ENCODE peak calls at places on chromosomes 4 and X, in six cellular contexts. H, T, V, G, J and F are unnamed samples.
A peak's percentile ranks its signal among the peaks of the same experiment; 100 is the strongest.

GRCh38 chr4:48008021-48008596 is 8.4 kb downstream of the CNGA1 start:
- DNase-seq in J (no peak), G (no peak), H (no peak), V (no peak), T (no peak), F (no peak)

GRCh38 chrX:853304-853703 is 222.7 kb downstream of the SHOX start:
- DNase-seq in J (no peak), V (no peak), T (no peak), G (no peak), H (no peak), F (no peak)

GRCh38 chr4:151688003-151688784 is 72.6 kb downstream of the GATB start:
- DNase-seq in V (no peak), H (no peak), G (no peak), J (no peak), T (no peak), F (no peak)

GRCh38 chrX:143648705-143649104 is 12.8 kb upstream of the SLITRK4 start:
- DNase-seq in V (no peak), J (no peak), H (no peak), G (no peak), T (no peak), F (peak; percentile 1)

GRCh38 chr4:47251363-47252135 is 212.0 kb downstream of the COMMD8 start:
- DNase-seq in V (no peak), T (no peak), J (no peak), G (no peak), H (no peak), F (no peak)

GRCh38 chr4:54090804-54091623 is 8.9 kb upstream of the GSX2 start:
- DNase-seq in J (no peak), G (no peak), T (no peak), H (no peak), V (peak; percentile 32), F (no peak)

GRCh38 chr4:88823058-88823919 is 125.7 kb upstream of the NAP1L5 start:
- DNase-seq in G (peak; percentile 89), H (peak; percentile 93), T (peak; percentile 93), V (peak; percentile 48), J (peak; percentile 91), F (peak; percentile 38)

GRCh38 chrX:53312946-53313745 is 31.8 kb upstream of the IQSEC2 start:
- DNase-seq in V (peak; percentile 70), H (peak; percentile 88), J (peak; percentile 35), G (peak; percentile 71), T (peak; percentile 38), F (peak; percentile 67)

GRCh38 chrX:70034646-70035045 is 15.1 kb downstream of the AWAT2 start:
- DNase-seq in H (no peak), J (no peak), T (no peak), G (no peak), V (no peak), F (no peak)

GRCh38 chr4:171920901-171921300 is 107.7 kb downstream of the GALNTL6 start:
- DNase-seq in J (no peak), H (no peak), V (no peak), G (no peak), T (no peak), F (no peak)

GRCh38 chrX:154805696-154806091 is 409 bp upstream of the MPP1 start:
- DNase-seq in V (no peak), H (no peak), G (no peak), T (no peak), J (no peak), F (no peak)

GRCh38 chr4:102356562-102357202 is 11.4 kb upstream of the SLC39A8 start:
- DNase-seq in T (no peak), H (no peak), G (no peak), J (no peak), V (no peak), F (no peak)

GRCh38 chr4:102553982-102554381 is 52.8 kb downstream of the NFKB1 start:
- DNase-seq in H (no peak), T (no peak), J (no peak), V (no peak), G (no peak), F (no peak)

GRCh38 chr4:150072906-150073714 is 5.1 kb upstream of the DCLK2 start:
- DNase-seq in G (no peak), J (no peak), H (no peak), V (peak; percentile 14), T (no peak), F (no peak)

DNA sequence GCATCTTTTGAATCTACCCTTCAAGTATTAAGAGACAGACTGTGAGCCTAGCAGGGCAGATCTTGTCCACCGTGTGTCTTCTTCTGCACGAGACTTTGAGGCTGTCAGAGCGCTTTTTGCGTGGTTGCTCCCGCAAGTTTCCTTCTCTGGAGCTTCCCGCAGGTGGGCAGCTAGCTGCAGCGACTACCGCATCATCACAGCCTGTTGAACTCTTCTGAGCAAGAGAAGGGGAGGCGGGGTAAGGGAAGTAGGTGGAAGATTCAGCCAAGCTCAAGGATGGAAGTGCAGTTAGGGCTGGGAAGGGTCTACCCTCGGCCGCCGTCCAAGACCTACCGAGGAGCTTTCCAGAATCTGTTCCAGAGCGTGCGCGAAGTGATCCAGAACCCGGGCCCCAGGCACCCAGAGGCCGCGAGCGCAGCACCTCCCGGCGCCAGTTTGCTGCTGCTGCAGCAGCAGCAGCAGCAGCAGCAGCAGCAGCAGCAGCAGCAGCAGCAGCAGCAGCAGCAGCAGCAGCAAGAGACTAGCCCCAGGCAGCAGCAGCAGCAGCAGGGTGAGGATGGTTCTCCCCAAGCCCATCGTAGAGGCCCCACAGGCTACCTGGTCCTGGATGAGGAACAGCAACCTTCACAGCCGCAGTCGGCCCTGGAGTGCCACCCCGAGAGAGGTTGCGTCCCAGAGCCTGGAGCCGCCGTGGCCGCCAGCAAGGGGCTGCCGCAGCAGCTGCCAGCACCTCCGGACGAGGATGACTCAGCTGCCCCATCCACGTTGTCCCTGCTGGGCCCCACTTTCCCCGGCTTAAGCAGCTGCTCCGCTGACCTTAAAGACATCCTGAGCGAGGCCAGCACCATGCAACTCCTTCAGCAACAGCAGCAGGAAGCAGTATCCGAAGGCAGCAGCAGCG is 1.3 kb downstream of the AR start:
- DNase-seq in H (no peak), G (no peak), J (no peak), T (no peak), V (no peak), F (peak; percentile 4)
- TF ChIP-seq CTCF in H (no peak), G (no peak), J (no peak), T (no peak), V (no peak), F (no peak)

GRCh38 chrX:47809065-47809788 is 27.5 kb upstream of the ZNF81 start:
- DNase-seq in G (no peak), H (no peak), V (no peak), T (no peak), J (no peak), F (no peak)

GRCh38 chrX:47815901-47816845 is 20.5 kb upstream of the ZNF81 start:
- DNase-seq in V (no peak), G (no peak), H (no peak), T (no peak), J (no peak), F (no peak)

GRCh38 chrX:47817421-47817820 is 19.3 kb upstream of the ZNF81 start:
- DNase-seq in T (no peak), H (no peak), G (no peak), J (no peak), V (no peak), F (no peak)

GRCh38 chrX:47817897-47818296 is 18.8 kb upstream of the ZNF81 start:
- DNase-seq in H (no peak), V (no peak), J (no peak), T (no peak), G (no peak), F (no peak)

DNA sequence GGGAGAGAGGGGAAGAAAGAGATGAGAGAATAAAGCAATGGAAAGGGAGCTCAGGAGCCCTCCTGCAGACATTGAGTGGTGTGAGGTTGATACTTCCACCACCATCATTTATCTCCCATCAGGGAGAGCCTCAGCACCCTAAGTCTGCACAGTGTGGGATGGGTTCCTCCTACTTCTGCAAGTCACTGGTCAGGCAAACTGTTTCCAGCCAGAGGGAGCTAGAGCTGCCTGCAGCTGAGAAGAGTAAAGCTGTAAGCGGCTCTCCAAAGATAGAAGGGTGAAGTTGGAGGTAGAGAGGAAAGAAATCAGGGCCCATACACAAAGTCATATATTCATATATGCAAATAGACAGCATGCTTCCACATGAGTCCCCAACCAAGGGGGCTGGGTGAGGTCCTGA is 21.8 kb upstream of the ZNF81 start:
- DNase-seq in G (no peak), H (no peak), J (no peak), T (no peak), V (no peak), F (no peak)
- TF ChIP-seq CTCF in G (no peak), H (no peak), J (no peak), T (no peak), V (no peak), F (no peak)

GRCh38 chrX:31293409-31293808 is 221.6 kb upstream of the FTHL17 start:
- DNase-seq in J (no peak), V (no peak), H (no peak), G (no peak), T (no peak), F (no peak)
- TF ChIP-seq CTCF in J (no peak), V (peak; percentile 7), H (peak; percentile 22), G (no peak), T (no peak), F (no peak)

DNA sequence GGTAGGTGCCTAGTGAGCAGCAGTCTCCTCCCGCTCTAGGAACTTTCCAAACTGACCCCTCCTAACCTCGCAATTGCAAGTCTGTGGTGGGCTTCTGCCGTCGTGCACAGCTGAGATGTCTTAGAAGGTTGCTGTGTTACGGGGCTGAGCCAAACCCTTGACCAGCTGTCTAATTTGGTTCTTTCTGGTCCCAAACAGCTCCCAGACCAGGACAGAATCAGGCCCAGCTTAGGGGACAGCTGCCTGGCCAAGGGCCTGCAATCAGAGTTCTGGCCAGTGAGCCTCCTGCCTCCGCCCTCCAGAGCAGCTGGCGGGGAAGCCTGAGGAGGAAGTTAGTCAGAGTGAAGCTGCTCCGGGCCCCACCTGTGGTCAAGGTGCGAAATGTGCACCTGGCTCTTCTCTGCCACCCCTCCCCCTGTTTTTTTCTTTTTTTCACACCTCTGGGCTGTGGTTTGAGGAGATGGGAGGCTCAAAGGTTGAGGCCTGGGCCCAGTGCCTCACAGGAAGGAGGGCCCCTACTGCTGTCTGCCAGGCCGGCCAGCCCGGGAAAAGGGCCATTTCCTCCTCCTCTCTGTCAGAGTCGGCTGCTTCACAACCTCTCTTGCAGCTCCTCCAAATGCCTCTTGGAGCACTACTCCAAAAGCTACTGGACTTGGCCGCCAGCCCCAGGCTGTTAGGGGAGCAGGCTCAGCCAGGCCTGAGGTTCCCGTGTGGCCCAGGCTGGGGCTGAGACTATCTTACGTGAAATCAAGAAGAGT is 4.2 kb upstream of the CXCR3 start:
- DNase-seq in J (peak; percentile 39), G (peak; percentile 82), V (peak; percentile 8), H (peak; percentile 92), T (peak; percentile 75), F (peak; percentile 4)
- TF ChIP-seq CTCF in J (no peak), G (no peak), V (no peak), H (peak; percentile 21), T (no peak), F (peak; percentile 19)

GRCh38 chr4:15197005-15197404 is 194.7 kb downstream of the CPEB2 start:
- DNase-seq in T (peak; percentile 10), V (peak; percentile 10), H (no peak), J (no peak), G (no peak), F (peak; percentile 4)
- TF ChIP-seq CTCF in T (peak; percentile 10), V (peak; percentile 11), H (no peak), J (no peak), G (no peak), F (peak; percentile 54)